ENCODE peak calls at places on chromosomes 16 and 17, in seven cellular contexts. F is bronchial epithelial cell, J is heart right ventricle, N is GM13976, G is MM.1S, P is BE2C, H is right atrium auricular region. W is an unnamed sample.

GRCh38 chr16:55001931-55002330 is 71.3 kb downstream of the IRX5 start:
- DNase-seq in F (peak), J (no peak), N (no peak), G (no peak), P (no peak), H (no peak), W (no peak)

GRCh38 chr16:48862087-48862532 is 252.1 kb upstream of the N4BP1 start:
- DNase-seq in F (peak), J (no peak), N (no peak), G (no peak), P (no peak), H (no peak), W (no peak)

GRCh38 chr17:42519546-42520444 is 16.2 kb upstream of the NAGLU start:
- DNase-seq in F (peak), J (peak), N (no peak), G (no peak), P (no peak), H (peak), W (no peak)

GRCh38 chr17:47663997-47664941 is 14.6 kb downstream of the KPNB1 start:
- DNase-seq in F (peak), J (peak), N (peak), G (peak), P (peak), H (no peak), W (peak)

GRCh38 chr16:51818342-51818944 is 667.4 kb upstream of the SALL1 start:
- DNase-seq in F (peak), J (peak), N (peak), G (no peak), P (peak), H (no peak), W (peak)

GRCh38 chr17:53142890-53143289 is 679.8 kb upstream of the KIF2B start:
- DNase-seq in F (no peak), J (no peak), N (no peak), G (peak), P (peak), H (no peak), W (no peak)

GRCh38 chr16:86281435-86281834 is 228.9 kb upstream of the FOXF1 start:
- DNase-seq in F (no peak), J (no peak), N (no peak), G (no peak), P (no peak), H (no peak), W (no peak)

GRCh38 chr17:38605852-38606645 is at the start of gene SRCIN1:
- DNase-seq in F (no peak), J (no peak), N (peak), G (peak), P (peak), H (no peak), W (peak)

GRCh38 chr16:25481636-25482035 is 210.1 kb upstream of the HS3ST4 start:
- DNase-seq in F (peak), J (no peak), N (no peak), G (no peak), P (no peak), H (no peak), W (no peak)

GRCh38 chr17:75110307-75110937 is 653 bp downstream of the ARMC7 start:
- DNase-seq in F (no peak), J (no peak), N (no peak), G (no peak), P (no peak), H (no peak), W (no peak)

GRCh38 chr17:16937431-16937830 is 34.5 kb downstream of the TNFRSF13B start:
- DNase-seq in F (no peak), J (no peak), N (no peak), G (no peak), P (no peak), H (no peak), W (no peak)

GRCh38 chr16:11631214-11631613 is 37.0 kb upstream of the SNN start:
- DNase-seq in F (no peak), J (no peak), N (no peak), G (no peak), P (no peak), H (no peak), W (no peak)

GRCh38 chr16:76653390-76654026 is 376.3 kb downstream of the CNTNAP4 start:
- DNase-seq in F (peak), J (no peak), N (peak), G (peak), P (peak), H (no peak), W (peak)

GRCh38 chr16:85986931-85987749 is 88.2 kb downstream of the IRF8 start:
- DNase-seq in F (no peak), J (no peak), N (peak), G (peak), P (peak), H (no peak), W (peak)

GRCh38 chr17:29663155-29663554 is 40.4 kb upstream of the CORO6 start:
- DNase-seq in F (no peak), J (no peak), N (no peak), G (no peak), P (no peak), H (no peak), W (no peak)

GRCh38 chr16:15694499-15694898 is 44.5 kb downstream of the NDE1 start:
- DNase-seq in F (no peak), J (no peak), N (no peak), G (no peak), P (no peak), H (no peak), W (no peak)

GRCh38 chr17:31550389-31551056 is 159.0 kb downstream of the RAB11FIP4 start:
- DNase-seq in F (no peak), J (no peak), N (no peak), G (no peak), P (no peak), H (no peak), W (no peak)

GRCh38 chr17:2383628-2384167 is 17.2 kb downstream of the MNT start:
- DNase-seq in F (no peak), J (no peak), N (no peak), G (no peak), P (no peak), H (no peak), W (no peak)

GRCh38 chr17:76500745-76501017 is 542 bp downstream of the RHBDF2 start:
- DNase-seq in F (no peak), J (no peak), N (no peak), G (no peak), P (no peak), H (no peak), W (peak)

GRCh38 chr17:72342582-72343527 is 222.0 kb downstream of the SOX9 start:
- DNase-seq in F (no peak), J (peak), N (no peak), G (no peak), P (peak), H (peak), W (no peak)

GRCh38 chr17:38868095-38868967 is 1.5 kb upstream of the LASP1 start:
- DNase-seq in F (peak), J (peak), N (no peak), G (peak), P (no peak), H (peak), W (no peak)

GRCh38 chr17:3695129-3695722 is 729 bp downstream of the P2RX5 start:
- DNase-seq in F (no peak), J (peak), N (no peak), G (peak), P (no peak), H (no peak), W (no peak)

GRCh38 chr16:13150181-13150885 is 248.9 kb downstream of the SHISA9 start:
- DNase-seq in F (no peak), J (no peak), N (no peak), G (no peak), P (no peak), H (no peak), W (no peak)

GRCh38 chr16:66290431-66290830 is 76.1 kb upstream of the CDH5 start:
- DNase-seq in F (no peak), J (no peak), N (no peak), G (no peak), P (no peak), H (no peak), W (no peak)

GRCh38 chr16:31094088-31094423 is 541 bp downstream of the VKORC1 start:
- DNase-seq in F (no peak), J (no peak), N (no peak), G (no peak), P (no peak), H (no peak), W (no peak)

GRCh38 chr16:78704421-78704820 is 605.0 kb downstream of the WWOX start:
- DNase-seq in F (no peak), J (no peak), N (no peak), G (no peak), P (no peak), H (no peak), W (no peak)

GRCh38 chr16:78709137-78709871 is 609.9 kb downstream of the WWOX start:
- DNase-seq in F (no peak), J (no peak), N (no peak), G (no peak), P (no peak), H (no peak), W (no peak)

GRCh38 chr16:78703951-78704350 is 604.5 kb downstream of the WWOX start:
- DNase-seq in F (no peak), J (no peak), N (no peak), G (no peak), P (no peak), H (no peak), W (no peak)

GRCh38 chr16:78706637-78707036 is 607.2 kb downstream of the WWOX start:
- DNase-seq in F (no peak), J (no peak), N (no peak), G (no peak), P (no peak), H (no peak), W (no peak)

GRCh38 chr16:78705694-78706093 is 606.2 kb downstream of the WWOX start:
- DNase-seq in F (peak), J (no peak), N (peak), G (peak), P (no peak), H (no peak), W (peak)
- TF ChIP-seq CTCF in F (peak), J (no peak), N (peak), G (peak), P (peak), H (peak), W (peak)

GRCh38 chr17:82679586-82680465 is 18.7 kb downstream of the RAB40B start:
- DNase-seq in F (no peak), J (no peak), N (no peak), G (no peak), P (no peak), H (no peak), W (no peak)
- TF ChIP-seq CTCF in F (no peak), J (no peak), N (no peak), G (no peak), P (no peak), H (no peak), W (no peak)

GRCh38 chr16:81437860-81438259 is 6.7 kb upstream of the CMIP start:
- DNase-seq in F (peak), J (no peak), N (no peak), G (no peak), P (no peak), H (no peak), W (no peak)

GRCh38 chr16:81432899-81433560 is 11.6 kb upstream of the CMIP start:
- DNase-seq in F (no peak), J (no peak), N (no peak), G (peak), P (no peak), H (no peak), W (no peak)

GRCh38 chr16:81431554-81432353 is 12.9 kb upstream of the CMIP start:
- DNase-seq in F (no peak), J (no peak), N (no peak), G (no peak), P (no peak), H (peak), W (no peak)

GRCh38 chr16:81436381-81436780 is 8.2 kb upstream of the CMIP start:
- DNase-seq in F (no peak), J (no peak), N (no peak), G (no peak), P (no peak), H (no peak), W (no peak)

GRCh38 chr16:81435567-81435966 is 9.0 kb upstream of the CMIP start:
- DNase-seq in F (no peak), J (no peak), N (no peak), G (no peak), P (no peak), H (no peak), W (no peak)
- TF ChIP-seq CTCF in F (no peak), J (no peak), N (no peak), G (no peak), P (no peak), H (no peak), W (no peak)

DNA sequence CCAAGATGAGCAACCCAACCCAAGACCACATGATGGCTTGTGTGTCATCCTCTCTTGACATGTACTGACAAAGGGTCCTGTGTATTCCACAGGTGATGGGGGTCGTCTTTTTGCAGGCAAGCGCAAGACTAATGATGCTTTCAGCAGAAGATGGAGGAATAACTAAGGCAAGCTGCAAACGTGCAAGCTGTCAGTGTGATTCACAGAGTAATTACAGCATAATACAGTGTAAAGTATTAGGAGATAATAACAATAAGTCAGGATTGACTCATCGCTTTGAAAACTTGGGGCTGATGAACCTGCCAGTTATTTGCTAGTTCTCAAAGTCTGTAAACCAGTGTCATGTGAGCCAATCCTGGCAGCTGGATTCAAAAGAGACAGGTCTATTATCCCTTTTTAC is 41.6 kb upstream of the ASIC2 start:
- DNase-seq in F (peak), J (no peak), N (no peak), G (no peak), P (no peak), H (no peak), W (no peak)
- TF ChIP-seq CTCF in F (no peak), J (no peak), N (no peak), G (no peak), P (no peak), H (no peak), W (no peak)

DNA sequence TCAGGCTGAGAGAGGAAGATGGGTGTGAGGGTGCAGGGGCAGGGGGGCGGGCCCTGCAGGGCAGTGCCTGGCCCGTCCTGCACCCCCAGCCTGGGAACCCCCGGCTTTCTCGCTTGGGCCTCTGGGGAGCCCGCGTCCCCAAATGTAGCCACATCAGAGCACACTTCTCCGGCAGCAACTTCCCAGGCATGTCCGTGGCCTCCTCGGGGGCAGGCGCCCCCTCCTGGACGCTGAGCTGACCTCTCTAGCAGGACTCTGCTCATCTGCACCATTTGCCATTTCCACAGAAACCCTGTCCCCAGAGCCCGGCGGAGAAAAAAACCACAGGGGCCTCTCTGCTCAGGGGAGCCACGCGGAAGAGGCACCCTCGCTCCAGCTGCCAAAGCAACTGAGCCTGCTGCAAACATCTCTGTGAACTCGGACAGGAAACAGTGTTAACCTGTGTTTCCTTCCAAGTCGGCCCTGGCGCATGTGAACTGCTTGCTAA is 63.4 kb downstream of the KLHDC4 start:
- DNase-seq in F (no peak), J (no peak), N (peak), G (no peak), P (peak), H (no peak), W (peak)
- TF ChIP-seq CTCF in F (peak), J (no peak), N (peak), G (no peak), P (peak), H (peak), W (peak)

DNA sequence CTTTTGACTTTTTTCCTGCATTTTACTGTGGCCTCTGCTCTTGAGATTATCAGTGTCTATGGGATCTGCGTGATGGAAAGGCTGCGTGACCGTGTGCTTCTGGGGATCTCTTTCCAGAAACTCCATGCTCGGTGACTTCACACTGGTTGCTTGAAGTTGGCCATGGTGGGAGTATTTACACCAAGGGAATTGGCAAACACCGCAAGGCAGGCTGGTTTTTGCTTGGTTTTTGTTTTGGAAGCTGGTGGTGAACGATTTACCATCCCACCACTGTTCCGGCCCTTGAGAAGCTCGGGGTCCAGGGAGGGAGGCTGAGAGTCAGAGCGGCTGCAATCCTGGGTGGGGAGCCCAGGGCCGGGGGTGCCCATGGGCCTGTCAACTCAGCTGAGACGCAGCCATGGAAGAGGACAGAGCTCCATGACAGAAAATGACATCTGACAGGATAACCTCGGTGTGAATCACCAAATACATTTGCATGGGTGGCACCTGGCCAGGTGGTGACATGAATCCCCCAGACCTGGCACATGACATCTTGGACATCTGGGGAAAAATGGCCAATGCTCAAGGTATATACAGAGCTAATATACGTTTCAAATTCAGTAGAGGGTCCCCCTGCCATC is 11.1 kb downstream of the CRISPLD2 start:
- DNase-seq in F (no peak), J (no peak), N (no peak), G (no peak), P (no peak), H (no peak), W (no peak)
- TF ChIP-seq CTCF in F (no peak), J (no peak), N (no peak), G (no peak), P (no peak), H (no peak), W (no peak)

GRCh38 chr17:66367112-66367511 is 64.7 kb downstream of the PRKCA start:
- DNase-seq in F (no peak), J (no peak), N (no peak), G (no peak), P (no peak), H (no peak), W (no peak)
- TF ChIP-seq CTCF in F (no peak), J (no peak), N (no peak), G (no peak), P (no peak), H (no peak), W (no peak)

W was measured in GM10248.